ENCODE peak calls at places on chromosomes 3 and 15, in ten cellular contexts. I is A172; D is heart right ventricle; N is lung microvascular endothelial cell; P is fibroblast of lung; W is dorsolateral prefrontal cortex; F is Kasumi-1; B is mucosa of gallbladder; T is stimulated activated CD4-positive, alpha-beta T cell treated with anti-CD3 and anti-CD28 coated beads, Interleukin-12 subunit alpha, Interleukin-12 subunit beta, amount 100 ng/mL, for 24 hours; K is activated CD4-positive, alpha-beta T cell treated with anti-CD3 and anti-CD28 coated beads, Interleukin-2, amount 50 U/mL, for 4 hours. Z is an unnamed sample.

GRCh38 chr3:48989796-48990635 is at the start of gene P4HTM:
- DNase-seq in I (peak; percentile 80), D (peak; percentile 88), N (peak; percentile 92), P (peak; percentile 95), W (peak; percentile 89), F (peak; percentile 81), B (peak; percentile 90), T (peak; percentile 79), K (peak; percentile 86), Z (peak; percentile 86)

GRCh38 chr3:8223766-8224165 is 277.9 kb upstream of the LMCD1 start:
- DNase-seq in I (no peak), D (peak; percentile 7), N (peak; percentile 0), P (peak; percentile 27), W (no peak), F (no peak), B (no peak), T (no peak), K (no peak), Z (no peak)

GRCh38 chr3:132399054-132399929 is 18.0 kb upstream of the DNAJC13 start:
- DNase-seq in I (peak; percentile 50), D (peak; percentile 20), N (peak; percentile 60), P (peak; percentile 50), W (no peak), F (peak; percentile 71), B (peak; percentile 18), T (no peak), K (no peak), Z (peak; percentile 53)

GRCh38 chr3:127159547-127159946 is 33.4 kb upstream of the PRR23E start:
- DNase-seq in I (no peak), D (no peak), N (no peak), P (no peak), W (no peak), F (no peak), B (no peak), T (no peak), K (no peak), Z (no peak)

GRCh38 chr3:129003578-129004112 is 2.5 kb downstream of the EFCC1 start:
- DNase-seq in I (no peak), D (no peak), N (no peak), P (no peak), W (no peak), F (no peak), B (no peak), T (no peak), K (peak; percentile 48), Z (no peak)

GRCh38 chr15:61051570-61052031 is 177.5 kb downstream of the RORA start:
- DNase-seq in I (peak; percentile 20), D (peak; percentile 49), N (peak; percentile 75), P (peak; percentile 70), W (no peak), F (no peak), B (peak; percentile 36), T (no peak), K (no peak), Z (no peak)

GRCh38 chr3:70763894-70764293 is 451.5 kb upstream of the MDFIC2 start:
- DNase-seq in I (no peak), D (no peak), N (no peak), P (no peak), W (no peak), F (no peak), B (no peak), T (no peak), K (no peak), Z (no peak)

GRCh38 chr3:3309836-3310235 is 130.3 kb upstream of the CRBN start:
- DNase-seq in I (no peak), D (no peak), N (no peak), P (no peak), W (no peak), F (peak; percentile 30), B (no peak), T (no peak), K (no peak), Z (no peak)

GRCh38 chr15:88621789-88622604 is 857 bp downstream of the AEN start:
- DNase-seq in I (peak; percentile 38), D (no peak), N (peak; percentile 73), P (peak; percentile 61), W (no peak), F (peak; percentile 40), B (no peak), T (no peak), K (peak; percentile 52), Z (peak; percentile 47)

GRCh38 chr15:72614810-72615532 is 39.5 kb upstream of the GOLGA6B start:
- DNase-seq in I (no peak), D (no peak), N (no peak), P (no peak), W (no peak), F (no peak), B (no peak), T (no peak), K (no peak), Z (no peak)

GRCh38 chr3:13137808-13138565 is 64.8 kb upstream of the IQSEC1 start:
- DNase-seq in I (no peak), D (no peak), N (no peak), P (no peak), W (peak; percentile 49), F (no peak), B (no peak), T (no peak), K (no peak), Z (no peak)

GRCh38 chr3:50995085-50995824 is 320.5 kb downstream of the DOCK3 start:
- DNase-seq in I (no peak), D (no peak), N (no peak), P (no peak), W (no peak), F (no peak), B (no peak), T (no peak), K (no peak), Z (no peak)

GRCh38 chr3:56812749-56813655 is 11.3 kb upstream of the ARHGEF3 start:
- DNase-seq in I (peak; percentile 5), D (no peak), N (peak; percentile 68), P (peak; percentile 58), W (no peak), F (peak; percentile 31), B (no peak), T (no peak), K (no peak), Z (no peak)

GRCh38 chr15:40266828-40267304 is 16.0 kb downstream of the ANKRD63 start:
- DNase-seq in I (peak; percentile 98), D (peak; percentile 32), N (peak; percentile 97), P (peak; percentile 96), W (no peak), F (peak; percentile 55), B (peak; percentile 65), T (no peak), K (no peak), Z (peak; percentile 72)

GRCh38 chr3:187750041-187750512 is 4.8 kb upstream of the BCL6 start:
- DNase-seq in I (no peak), D (peak; percentile 34), N (peak; percentile 52), P (peak; percentile 60), W (no peak), F (no peak), B (peak; percentile 84), T (no peak), K (no peak), Z (peak; percentile 51)

GRCh38 chr3:75906555-75907112 is 121.3 kb upstream of the ZNF717 start:
- DNase-seq in I (no peak), D (no peak), N (no peak), P (peak; percentile 45), W (peak; percentile 49), F (no peak), B (no peak), T (no peak), K (no peak), Z (no peak)

GRCh38 chr3:181710581-181711255 is 1.0 kb upstream of the SOX2 start:
- DNase-seq in I (no peak), D (no peak), N (no peak), P (peak; percentile 67), W (no peak), F (no peak), B (no peak), T (no peak), K (no peak), Z (no peak)

Z was measured in MV-4-11.